ENCODE peak calls at places on chromosomes 5 and 9, in eight cellular contexts. L, X, R, B, C, Y, I and W are unnamed samples.
A peak's percentile ranks its signal among the peaks of the same experiment; 100 is the strongest.

GRCh38 chr5:37071901-37072581 is 177.1 kb downstream of the CPLANE1 start:
- DNase-seq in R (no peak), I (no peak), C (no peak), L (no peak), B (no peak), X (no peak), Y (no peak), W (no peak)

GRCh38 chr5:105687493-105687892 is 1983.2 kb downstream of the EFNA5 start:
- DNase-seq in C (no peak), R (no peak), B (no peak), Y (no peak), I (no peak), X (no peak), L (no peak), W (no peak)

GRCh38 chr5:170769236-170769635 is 14.3 kb upstream of the GABRP start:
- DNase-seq in C (no peak), Y (no peak), R (no peak), I (no peak), X (no peak), B (no peak), L (no peak), W (no peak)

GRCh38 chr5:54663876-54664275 is 146.3 kb downstream of the SNX18 start:
- DNase-seq in X (no peak), I (no peak), B (no peak), C (no peak), R (no peak), L (no peak), Y (no peak), W (no peak)

GRCh38 chr5:39024005-39024404 is 50.2 kb downstream of the RICTOR start:
- DNase-seq in C (peak; percentile 26), I (no peak), L (no peak), Y (no peak), R (no peak), B (peak; percentile 70), X (no peak), W (no peak)

GRCh38 chr9:77417570-77417969 is 230.6 kb downstream of the GNA14 start:
- DNase-seq in R (no peak), B (no peak), L (no peak), I (no peak), Y (no peak), C (no peak), X (no peak), W (no peak)

GRCh38 chr9:4366649-4367330 is 66.9 kb upstream of the GLIS3 start:
- DNase-seq in R (peak; percentile 16), C (peak; percentile 53), Y (no peak), B (peak; percentile 9), L (no peak), X (peak; percentile 28), I (peak; percentile 54), W (no peak)

GRCh38 chr5:74124826-74125225 is 498.8 kb downstream of the ARHGEF28 start:
- DNase-seq in B (no peak), X (no peak), I (no peak), R (no peak), Y (no peak), L (no peak), C (peak; percentile 31), W (no peak)

GRCh38 chr5:87900419-87900818 is 368.2 kb downstream of the TMEM161B start:
- DNase-seq in B (no peak), Y (no peak), C (no peak), I (no peak), L (no peak), R (no peak), X (no peak), W (no peak)

GRCh38 chr9:125548141-125548540 is 158.9 kb downstream of the MAPKAP1 start:
- DNase-seq in R (no peak), I (no peak), C (no peak), Y (no peak), B (no peak), L (no peak), X (peak; percentile 16), W (no peak)

GRCh38 chr5:82793808-82794419 is 283.3 kb downstream of the TMEM167A start:
- DNase-seq in L (no peak), B (no peak), I (peak; percentile 22), X (no peak), C (peak; percentile 33), Y (no peak), R (peak; percentile 4), W (no peak)

GRCh38 chr9:87040410-87041009 is 93.2 kb upstream of the GAS1 start:
- DNase-seq in L (no peak), R (no peak), X (no peak), B (no peak), C (no peak), Y (no peak), I (no peak), W (no peak)

GRCh38 chr5:65198777-65199120 is 283.0 kb downstream of the ADAMTS6 start:
- DNase-seq in Y (no peak), B (no peak), R (no peak), X (no peak), I (no peak), C (no peak), L (no peak), W (no peak)

GRCh38 chr5:61603211-61603908 is 271.3 kb downstream of the ZSWIM6 start:
- DNase-seq in B (no peak), I (no peak), X (no peak), C (no peak), L (no peak), Y (no peak), R (no peak), W (no peak)

GRCh38 chr9:121744687-121745395 is 93.4 kb downstream of the DAB2IP start:
- DNase-seq in Y (no peak), C (no peak), R (no peak), L (no peak), X (no peak), I (no peak), B (no peak), W (no peak)

GRCh38 chr5:29412979-29413378 is 1780.5 kb upstream of the CDH6 start:
- DNase-seq in L (no peak), C (no peak), B (no peak), Y (no peak), X (no peak), R (no peak), I (no peak), W (no peak)

GRCh38 chr5:158943057-158943456 is 156.7 kb downstream of the EBF1 start:
- DNase-seq in X (no peak), B (no peak), I (no peak), C (no peak), R (no peak), Y (no peak), L (no peak), W (no peak)

GRCh38 chr9:103798620-103799019 is 295.5 kb upstream of the SMC2 start:
- DNase-seq in R (no peak), B (no peak), X (peak; percentile 48), C (no peak), I (no peak), L (no peak), Y (no peak), W (no peak)

GRCh38 chr5:36950586-36951457 is 74.3 kb downstream of the NIPBL start:
- DNase-seq in I (no peak), C (no peak), X (no peak), R (no peak), L (no peak), Y (no peak), B (no peak), W (no peak)

GRCh38 chr9:10366171-10366779 is 246.5 kb downstream of the PTPRD start:
- DNase-seq in Y (no peak), X (peak; percentile 55), L (no peak), B (peak; percentile 4), R (no peak), C (peak; percentile 14), I (peak; percentile 33), W (no peak)

GRCh38 chr5:57745676-57746075 is 263.1 kb upstream of the ACTBL2 start:
- DNase-seq in X (no peak), L (no peak), C (no peak), Y (no peak), I (no peak), B (no peak), R (no peak), W (no peak)

GRCh38 chr9:93092171-93092991 is 3.6 kb upstream of the CARD19 start:
- DNase-seq in X (no peak), I (no peak), B (no peak), R (no peak), C (no peak), L (no peak), Y (no peak), W (no peak)

GRCh38 chr5:168109441-168109840 is 182.0 kb upstream of the WWC1 start:
- DNase-seq in I (no peak), L (no peak), X (no peak), R (no peak), B (no peak), Y (no peak), C (no peak), W (no peak)

GRCh38 chr9:76912631-76913275 is 6.8 kb upstream of the PRUNE2 start:
- DNase-seq in R (no peak), L (no peak), X (no peak), B (peak; percentile 18), I (no peak), C (no peak), Y (no peak), W (no peak)

GRCh38 chr5:53475320-53475719 is 5.1 kb upstream of the FST start:
- DNase-seq in Y (no peak), B (no peak), I (no peak), C (no peak), X (no peak), R (no peak), L (no peak), W (no peak)

GRCh38 chr9:105067895-105068580 is 140.1 kb upstream of the ABCA1 start:
- DNase-seq in B (no peak), I (no peak), C (no peak), R (no peak), Y (no peak), L (no peak), X (no peak), W (no peak)

GRCh38 chr9:112751059-112751795 is 667 bp downstream of the SNX30 start:
- DNase-seq in R (peak; percentile 53), L (peak; percentile 20), I (no peak), B (peak; percentile 69), Y (peak; percentile 33), X (peak; percentile 55), C (peak; percentile 55), W (peak; percentile 74)

GRCh38 chr9:137085918-137086530 is 761 bp upstream of the MAN1B1 start:
- DNase-seq in B (peak; percentile 77), L (peak; percentile 36), R (no peak), I (no peak), Y (no peak), C (no peak), X (no peak), W (peak; percentile 40)

GRCh38 chr5:159582756-159583523 is 252.7 kb upstream of the IL12B start:
- DNase-seq in B (no peak), R (no peak), Y (no peak), C (no peak), L (no peak), I (no peak), X (no peak), W (no peak)

GRCh38 chr9:107750741-107751521 is 261.4 kb upstream of the KLF4 start:
- DNase-seq in R (no peak), C (no peak), I (no peak), B (no peak), Y (no peak), X (no peak), L (no peak), W (no peak)